ENCODE peak calls at places on chromosomes 12 and 14, in five cellular contexts. One of them, this sample, is unnamed.

GRCh38 chr12:10363922-10364838 is 25.7 kb downstream of the KLRK1 start:
- DNase-seq in HS-5: no peak
- DNase-seq in T1000: no peak
- DNase-seq in stomach: peak
- DNase-seq in amniotic epithelial cell: peak
- DNase-seq in this sample: peak

GRCh38 chr14:43540948-43541347 is 966.1 kb downstream of the FSCB start:
- DNase-seq in T1000: no peak
- DNase-seq in stomach: no peak
- DNase-seq in HS-5: no peak
- DNase-seq in amniotic epithelial cell: no peak
- DNase-seq in this sample: peak

GRCh38 chr12:2752676-2753371 is 41.9 kb upstream of the FKBP4 start:
- DNase-seq in amniotic epithelial cell: peak
- DNase-seq in T1000: peak
- DNase-seq in stomach: peak
- DNase-seq in HS-5: no peak
- DNase-seq in this sample: peak

GRCh38 chr12:15875863-15876262 is 6.3 kb upstream of the STRAP start:
- DNase-seq in HS-5: no peak
- DNase-seq in T1000: no peak
- DNase-seq in amniotic epithelial cell: no peak
- DNase-seq in stomach: no peak
- DNase-seq in this sample: no peak

GRCh38 chr12:118237908-118238307 is 102.0 kb downstream of the PEBP1 start:
- DNase-seq in T1000: no peak
- DNase-seq in amniotic epithelial cell: peak
- DNase-seq in stomach: no peak
- DNase-seq in HS-5: peak
- DNase-seq in this sample: peak

GRCh38 chr14:100708349-100709217 is 18.1 kb upstream of the DLK1 start:
- DNase-seq in stomach: peak
- DNase-seq in HS-5: no peak
- DNase-seq in T1000: no peak
- DNase-seq in amniotic epithelial cell: peak
- DNase-seq in this sample: peak

GRCh38 chr12:63093084-63093483 is 57.9 kb downstream of the AVPR1A start:
- DNase-seq in stomach: no peak
- DNase-seq in T1000: no peak
- DNase-seq in amniotic epithelial cell: no peak
- DNase-seq in HS-5: no peak
- DNase-seq in this sample: no peak

GRCh38 chr14:23008836-23009235 is 1.1 kb downstream of the C14orf93 start:
- DNase-seq in HS-5: no peak
- DNase-seq in amniotic epithelial cell: no peak
- DNase-seq in stomach: no peak
- DNase-seq in T1000: no peak
- DNase-seq in this sample: no peak

GRCh38 chr12:88566430-88566829 is 13.8 kb downstream of the KITLG start:
- DNase-seq in T1000: no peak
- DNase-seq in amniotic epithelial cell: no peak
- DNase-seq in HS-5: no peak
- DNase-seq in stomach: peak
- DNase-seq in this sample: no peak

GRCh38 chr12:402127-402456 is 648 bp downstream of the CCDC77 start:
- DNase-seq in HS-5: no peak
- DNase-seq in amniotic epithelial cell: peak
- DNase-seq in T1000: no peak
- DNase-seq in stomach: no peak
- DNase-seq in this sample: peak

GRCh38 chr12:9668141-9669018 is 1.1 kb upstream of the CLEC2D start:
- DNase-seq in amniotic epithelial cell: peak
- DNase-seq in stomach: no peak
- DNase-seq in T1000: no peak
- DNase-seq in HS-5: no peak
- DNase-seq in this sample: no peak

GRCh38 chr14:50607181-50607580 is 47.2 kb downstream of the ATL1 start:
- DNase-seq in HS-5: no peak
- DNase-seq in amniotic epithelial cell: no peak
- DNase-seq in stomach: no peak
- DNase-seq in T1000: no peak
- DNase-seq in this sample: no peak

GRCh38 chr14:75495882-75496281 is 26.4 kb upstream of the BATF start:
- DNase-seq in amniotic epithelial cell: no peak
- DNase-seq in T1000: no peak
- DNase-seq in HS-5: no peak
- DNase-seq in stomach: no peak
- DNase-seq in this sample: no peak

This sample was measured in mesenchymal stem cell.